ENCODE peak calls at places on chromosomes 4 and X, in five cellular contexts. One of them, this sample, is unnamed.

GRCh38 chr4:112516401-112517066 is 554 bp upstream of the NEUROG2 start:
- DNase-seq in endodermal cell: peak
- DNase-seq in activated naive CD4-positive, alpha-beta T cell treated with anti-CD3 and anti-CD28 coated beads, Interleukin-2, amount 50 U/mL, for 16 hours: no peak
- DNase-seq in sciatic nerve: no peak
- DNase-seq in T1000: no peak
- DNase-seq in this sample: peak

GRCh38 chr4:6580353-6580752 is 5.4 kb downstream of the MAN2B2 start:
- DNase-seq in endodermal cell: no peak
- DNase-seq in activated naive CD4-positive, alpha-beta T cell treated with anti-CD3 and anti-CD28 coated beads, Interleukin-2, amount 50 U/mL, for 16 hours: no peak
- DNase-seq in sciatic nerve: no peak
- DNase-seq in T1000: no peak
- DNase-seq in this sample: no peak

GRCh38 chrX:68498044-68498507 is 775 bp upstream of the YIPF6 start:
- DNase-seq in endodermal cell: no peak
- DNase-seq in activated naive CD4-positive, alpha-beta T cell treated with anti-CD3 and anti-CD28 coated beads, Interleukin-2, amount 50 U/mL, for 16 hours: no peak
- DNase-seq in sciatic nerve: no peak
- DNase-seq in T1000: no peak
- DNase-seq in this sample: no peak

GRCh38 chr4:94934864-94935263 is 177.1 kb downstream of the BMPR1B start:
- DNase-seq in endodermal cell: no peak
- DNase-seq in activated naive CD4-positive, alpha-beta T cell treated with anti-CD3 and anti-CD28 coated beads, Interleukin-2, amount 50 U/mL, for 16 hours: no peak
- DNase-seq in sciatic nerve: no peak
- DNase-seq in T1000: no peak
- DNase-seq in this sample: no peak

GRCh38 chr4:149409186-149410056 is 406.2 kb downstream of the IQCM start:
- DNase-seq in endodermal cell: no peak
- DNase-seq in activated naive CD4-positive, alpha-beta T cell treated with anti-CD3 and anti-CD28 coated beads, Interleukin-2, amount 50 U/mL, for 16 hours: no peak
- DNase-seq in sciatic nerve: peak
- DNase-seq in T1000: peak
- DNase-seq in this sample: peak

GRCh38 chrX:150899191-150899757 is 806 bp upstream of the CD99L2 start:
- DNase-seq in endodermal cell: peak
- DNase-seq in activated naive CD4-positive, alpha-beta T cell treated with anti-CD3 and anti-CD28 coated beads, Interleukin-2, amount 50 U/mL, for 16 hours: peak
- DNase-seq in sciatic nerve: peak
- DNase-seq in T1000: no peak
- DNase-seq in this sample: peak

GRCh38 chr4:38162240-38162784 is 202.1 kb downstream of the PTTG2 start:
- DNase-seq in endodermal cell: no peak
- DNase-seq in activated naive CD4-positive, alpha-beta T cell treated with anti-CD3 and anti-CD28 coated beads, Interleukin-2, amount 50 U/mL, for 16 hours: no peak
- DNase-seq in sciatic nerve: no peak
- DNase-seq in T1000: peak
- DNase-seq in this sample: no peak

GRCh38 chrX:118973389-118974087 is 880 bp upstream of the LONRF3 start:
- DNase-seq in endodermal cell: no peak
- DNase-seq in activated naive CD4-positive, alpha-beta T cell treated with anti-CD3 and anti-CD28 coated beads, Interleukin-2, amount 50 U/mL, for 16 hours: no peak
- DNase-seq in sciatic nerve: peak
- DNase-seq in T1000: no peak
- DNase-seq in this sample: no peak

GRCh38 chr4:156294577-156294976 is 340.9 kb upstream of the CTSO start:
- DNase-seq in endodermal cell: peak
- DNase-seq in activated naive CD4-positive, alpha-beta T cell treated with anti-CD3 and anti-CD28 coated beads, Interleukin-2, amount 50 U/mL, for 16 hours: no peak
- DNase-seq in sciatic nerve: no peak
- DNase-seq in T1000: peak
- DNase-seq in this sample: peak

GRCh38 chr4:12852338-12853307 is 631.5 kb downstream of the RAB28 start:
- DNase-seq in endodermal cell: peak
- DNase-seq in activated naive CD4-positive, alpha-beta T cell treated with anti-CD3 and anti-CD28 coated beads, Interleukin-2, amount 50 U/mL, for 16 hours: no peak
- DNase-seq in sciatic nerve: no peak
- DNase-seq in T1000: no peak
- DNase-seq in this sample: peak

GRCh38 chr4:5747746-5748365 is 36.9 kb downstream of the EVC start:
- DNase-seq in endodermal cell: no peak
- DNase-seq in activated naive CD4-positive, alpha-beta T cell treated with anti-CD3 and anti-CD28 coated beads, Interleukin-2, amount 50 U/mL, for 16 hours: no peak
- DNase-seq in sciatic nerve: peak
- DNase-seq in T1000: no peak
- DNase-seq in this sample: no peak

GRCh38 chrX:70481871-70482270 is 37.2 kb downstream of the DLG3 start:
- DNase-seq in endodermal cell: no peak
- DNase-seq in activated naive CD4-positive, alpha-beta T cell treated with anti-CD3 and anti-CD28 coated beads, Interleukin-2, amount 50 U/mL, for 16 hours: no peak
- DNase-seq in sciatic nerve: no peak
- DNase-seq in T1000: no peak
- DNase-seq in this sample: peak

GRCh38 chrX:43969504-43970501 is 3.4 kb downstream of the NDP start:
- DNase-seq in endodermal cell: peak
- DNase-seq in activated naive CD4-positive, alpha-beta T cell treated with anti-CD3 and anti-CD28 coated beads, Interleukin-2, amount 50 U/mL, for 16 hours: no peak
- DNase-seq in sciatic nerve: no peak
- DNase-seq in T1000: peak
- DNase-seq in this sample: peak

GRCh38 chr4:8165374-8165896 is 6.8 kb upstream of the ABLIM2 start:
- DNase-seq in endodermal cell: no peak
- DNase-seq in activated naive CD4-positive, alpha-beta T cell treated with anti-CD3 and anti-CD28 coated beads, Interleukin-2, amount 50 U/mL, for 16 hours: no peak
- DNase-seq in sciatic nerve: no peak
- DNase-seq in T1000: no peak
- DNase-seq in this sample: no peak

GRCh38 chrX:29044802-29045201 is 457.6 kb downstream of the IL1RAPL1 start:
- DNase-seq in endodermal cell: no peak
- DNase-seq in activated naive CD4-positive, alpha-beta T cell treated with anti-CD3 and anti-CD28 coated beads, Interleukin-2, amount 50 U/mL, for 16 hours: no peak
- DNase-seq in sciatic nerve: no peak
- DNase-seq in T1000: no peak
- DNase-seq in this sample: peak

GRCh38 chr4:85953651-85954018 is 406.2 kb downstream of the MAPK10 start:
- DNase-seq in endodermal cell: no peak
- DNase-seq in activated naive CD4-positive, alpha-beta T cell treated with anti-CD3 and anti-CD28 coated beads, Interleukin-2, amount 50 U/mL, for 16 hours: no peak
- DNase-seq in sciatic nerve: no peak
- DNase-seq in T1000: peak
- DNase-seq in this sample: no peak

GRCh38 chrX:108737754-108738153 is 1.4 kb upstream of the IRS4 start:
- DNase-seq in endodermal cell: no peak
- DNase-seq in activated naive CD4-positive, alpha-beta T cell treated with anti-CD3 and anti-CD28 coated beads, Interleukin-2, amount 50 U/mL, for 16 hours: no peak
- DNase-seq in sciatic nerve: no peak
- DNase-seq in T1000: no peak
- DNase-seq in this sample: no peak

GRCh38 chr4:4791299-4791798 is 68.1 kb upstream of the MSX1 start:
- DNase-seq in endodermal cell: no peak
- DNase-seq in activated naive CD4-positive, alpha-beta T cell treated with anti-CD3 and anti-CD28 coated beads, Interleukin-2, amount 50 U/mL, for 16 hours: no peak
- DNase-seq in sciatic nerve: no peak
- DNase-seq in T1000: no peak
- DNase-seq in this sample: peak

GRCh38 chrX:97452283-97452682 is 568.6 kb downstream of the RPA4 start:
- DNase-seq in endodermal cell: no peak
- DNase-seq in activated naive CD4-positive, alpha-beta T cell treated with anti-CD3 and anti-CD28 coated beads, Interleukin-2, amount 50 U/mL, for 16 hours: no peak
- DNase-seq in sciatic nerve: no peak
- DNase-seq in T1000: no peak
- DNase-seq in this sample: no peak

GRCh38 chr4:112860731-112861377 is 188.6 kb upstream of the ANK2 start:
- DNase-seq in endodermal cell: no peak
- DNase-seq in activated naive CD4-positive, alpha-beta T cell treated with anti-CD3 and anti-CD28 coated beads, Interleukin-2, amount 50 U/mL, for 16 hours: no peak
- DNase-seq in sciatic nerve: no peak
- DNase-seq in T1000: no peak
- DNase-seq in this sample: peak

GRCh38 chrX:79195027-79195426 is 50.5 kb downstream of the GPR174 start:
- DNase-seq in endodermal cell: no peak
- DNase-seq in activated naive CD4-positive, alpha-beta T cell treated with anti-CD3 and anti-CD28 coated beads, Interleukin-2, amount 50 U/mL, for 16 hours: no peak
- DNase-seq in sciatic nerve: no peak
- DNase-seq in T1000: no peak
- DNase-seq in this sample: no peak

GRCh38 chrX:9708923-9709553 is 56.6 kb downstream of the GPR143 start:
- DNase-seq in endodermal cell: peak
- DNase-seq in activated naive CD4-positive, alpha-beta T cell treated with anti-CD3 and anti-CD28 coated beads, Interleukin-2, amount 50 U/mL, for 16 hours: peak
- DNase-seq in sciatic nerve: peak
- DNase-seq in T1000: no peak
- DNase-seq in this sample: peak

GRCh38 chrX:1384738-1385250 is 7.1 kb downstream of the SLC25A6 start:
- DNase-seq in endodermal cell: peak
- DNase-seq in activated naive CD4-positive, alpha-beta T cell treated with anti-CD3 and anti-CD28 coated beads, Interleukin-2, amount 50 U/mL, for 16 hours: no peak
- DNase-seq in sciatic nerve: no peak
- DNase-seq in T1000: no peak
- DNase-seq in this sample: no peak

GRCh38 chr4:128846063-128846462 is 36.6 kb downstream of the JADE1 start:
- DNase-seq in endodermal cell: peak
- DNase-seq in activated naive CD4-positive, alpha-beta T cell treated with anti-CD3 and anti-CD28 coated beads, Interleukin-2, amount 50 U/mL, for 16 hours: no peak
- DNase-seq in sciatic nerve: no peak
- DNase-seq in T1000: no peak
- DNase-seq in this sample: no peak